ENCODE peak calls at places on chromosomes 16 and 17, in ten cellular contexts. One of them, this sample, is unnamed.

GRCh38 chr16:81544261-81544660 is 99.7 kb downstream of the CMIP start:
- DNase-seq in activated T-helper 1 cell treated with Interleukin-2 at 50 U/mL for 16 hours: no peak
- DNase-seq in NCI-H1105 treated with DMSO at 0.1 percent for 48 hours: no peak
- DNase-seq in iPS DF 6.9: no peak
- DNase-seq in stimulated activated CD8-positive, alpha-beta memory T cell treated with anti-CD3 and anti-CD28 coated beads, Interleukin-7, amount 100 ng/mL, for 4 hours: no peak
- DNase-seq in stimulated activated CD4-positive, alpha-beta T cell treated with anti-CD3 and anti-CD28 coated beads, Interleukin-4, amount 100 ng/mL, for 1 hour: no peak
- DNase-seq in skeletal muscle cell: no peak
- DNase-seq in effector memory CD4-positive, alpha-beta T cell: no peak
- DNase-seq in HCT116: no peak
- DNase-seq in AG08396: no peak
- DNase-seq in this sample: no peak

GRCh38 chr17:78993241-78993956 is 13.7 kb upstream of the LGALS3BP start:
- DNase-seq in iPS DF 6.9: no peak
- DNase-seq in stimulated activated CD8-positive, alpha-beta memory T cell treated with anti-CD3 and anti-CD28 coated beads, Interleukin-7, amount 100 ng/mL, for 4 hours: peak; percentile 15
- DNase-seq in effector memory CD4-positive, alpha-beta T cell: no peak
- DNase-seq in AG08396: peak; percentile 82
- DNase-seq in HCT116: no peak
- DNase-seq in stimulated activated CD4-positive, alpha-beta T cell treated with anti-CD3 and anti-CD28 coated beads, Interleukin-4, amount 100 ng/mL, for 1 hour: peak; percentile 63
- DNase-seq in activated T-helper 1 cell treated with Interleukin-2 at 50 U/mL for 16 hours: no peak
- DNase-seq in skeletal muscle cell: no peak
- DNase-seq in NCI-H1105 treated with DMSO at 0.1 percent for 48 hours: no peak
- DNase-seq in this sample: no peak

GRCh38 chr16:30539000-30539964 is 4.6 kb upstream of the ZNF747 start:
- DNase-seq in iPS DF 6.9: no peak
- DNase-seq in activated T-helper 1 cell treated with Interleukin-2 at 50 U/mL for 16 hours: no peak
- DNase-seq in AG08396: no peak
- DNase-seq in stimulated activated CD4-positive, alpha-beta T cell treated with anti-CD3 and anti-CD28 coated beads, Interleukin-4, amount 100 ng/mL, for 1 hour: no peak
- DNase-seq in stimulated activated CD8-positive, alpha-beta memory T cell treated with anti-CD3 and anti-CD28 coated beads, Interleukin-7, amount 100 ng/mL, for 4 hours: no peak
- DNase-seq in NCI-H1105 treated with DMSO at 0.1 percent for 48 hours: no peak
- DNase-seq in effector memory CD4-positive, alpha-beta T cell: no peak
- DNase-seq in HCT116: no peak
- DNase-seq in skeletal muscle cell: no peak
- DNase-seq in this sample: no peak

GRCh38 chr17:1060991-1061390 is 64.1 kb downstream of the TIMM22 start:
- DNase-seq in activated T-helper 1 cell treated with Interleukin-2 at 50 U/mL for 16 hours: no peak
- DNase-seq in NCI-H1105 treated with DMSO at 0.1 percent for 48 hours: no peak
- DNase-seq in HCT116: peak; percentile 93
- DNase-seq in effector memory CD4-positive, alpha-beta T cell: no peak
- DNase-seq in skeletal muscle cell: peak; percentile 95
- DNase-seq in AG08396: peak; percentile 96
- DNase-seq in stimulated activated CD4-positive, alpha-beta T cell treated with anti-CD3 and anti-CD28 coated beads, Interleukin-4, amount 100 ng/mL, for 1 hour: no peak
- DNase-seq in iPS DF 6.9: no peak
- DNase-seq in stimulated activated CD8-positive, alpha-beta memory T cell treated with anti-CD3 and anti-CD28 coated beads, Interleukin-7, amount 100 ng/mL, for 4 hours: no peak
- DNase-seq in this sample: peak; percentile 93

GRCh38 chr16:24309222-24309905 is 53.2 kb downstream of the CACNG3 start:
- DNase-seq in skeletal muscle cell: peak; percentile 4
- DNase-seq in NCI-H1105 treated with DMSO at 0.1 percent for 48 hours: no peak
- DNase-seq in effector memory CD4-positive, alpha-beta T cell: no peak
- DNase-seq in HCT116: peak; percentile 36
- DNase-seq in stimulated activated CD8-positive, alpha-beta memory T cell treated with anti-CD3 and anti-CD28 coated beads, Interleukin-7, amount 100 ng/mL, for 4 hours: no peak
- DNase-seq in stimulated activated CD4-positive, alpha-beta T cell treated with anti-CD3 and anti-CD28 coated beads, Interleukin-4, amount 100 ng/mL, for 1 hour: peak; percentile 14
- DNase-seq in AG08396: no peak
- DNase-seq in activated T-helper 1 cell treated with Interleukin-2 at 50 U/mL for 16 hours: no peak
- DNase-seq in iPS DF 6.9: no peak
- DNase-seq in this sample: no peak

GRCh38 chr17:32769846-32770245 is 107.1 kb downstream of the MYO1D start:
- DNase-seq in iPS DF 6.9: no peak
- DNase-seq in effector memory CD4-positive, alpha-beta T cell: no peak
- DNase-seq in AG08396: no peak
- DNase-seq in NCI-H1105 treated with DMSO at 0.1 percent for 48 hours: peak; percentile 22
- DNase-seq in activated T-helper 1 cell treated with Interleukin-2 at 50 U/mL for 16 hours: no peak
- DNase-seq in stimulated activated CD4-positive, alpha-beta T cell treated with anti-CD3 and anti-CD28 coated beads, Interleukin-4, amount 100 ng/mL, for 1 hour: no peak
- DNase-seq in stimulated activated CD8-positive, alpha-beta memory T cell treated with anti-CD3 and anti-CD28 coated beads, Interleukin-7, amount 100 ng/mL, for 4 hours: no peak
- DNase-seq in HCT116: no peak
- DNase-seq in skeletal muscle cell: no peak
- DNase-seq in this sample: no peak

GRCh38 chr16:83942074-83942473 is 11.0 kb upstream of the OSGIN1 start:
- DNase-seq in NCI-H1105 treated with DMSO at 0.1 percent for 48 hours: no peak
- DNase-seq in skeletal muscle cell: no peak
- DNase-seq in effector memory CD4-positive, alpha-beta T cell: no peak
- DNase-seq in activated T-helper 1 cell treated with Interleukin-2 at 50 U/mL for 16 hours: no peak
- DNase-seq in AG08396: no peak
- DNase-seq in stimulated activated CD4-positive, alpha-beta T cell treated with anti-CD3 and anti-CD28 coated beads, Interleukin-4, amount 100 ng/mL, for 1 hour: no peak
- DNase-seq in HCT116: no peak
- DNase-seq in iPS DF 6.9: no peak
- DNase-seq in stimulated activated CD8-positive, alpha-beta memory T cell treated with anti-CD3 and anti-CD28 coated beads, Interleukin-7, amount 100 ng/mL, for 4 hours: no peak
- DNase-seq in this sample: no peak

GRCh38 chr17:7195971-7196370 is 16.8 kb upstream of the ASGR1 start:
- DNase-seq in NCI-H1105 treated with DMSO at 0.1 percent for 48 hours: no peak
- DNase-seq in iPS DF 6.9: no peak
- DNase-seq in activated T-helper 1 cell treated with Interleukin-2 at 50 U/mL for 16 hours: no peak
- DNase-seq in effector memory CD4-positive, alpha-beta T cell: no peak
- DNase-seq in HCT116: no peak
- DNase-seq in stimulated activated CD8-positive, alpha-beta memory T cell treated with anti-CD3 and anti-CD28 coated beads, Interleukin-7, amount 100 ng/mL, for 4 hours: no peak
- DNase-seq in stimulated activated CD4-positive, alpha-beta T cell treated with anti-CD3 and anti-CD28 coated beads, Interleukin-4, amount 100 ng/mL, for 1 hour: no peak
- DNase-seq in AG08396: no peak
- DNase-seq in skeletal muscle cell: no peak
- DNase-seq in this sample: no peak

GRCh38 chr16:11057696-11058345 is 113.5 kb downstream of the CLEC16A start:
- DNase-seq in stimulated activated CD4-positive, alpha-beta T cell treated with anti-CD3 and anti-CD28 coated beads, Interleukin-4, amount 100 ng/mL, for 1 hour: no peak
- DNase-seq in activated T-helper 1 cell treated with Interleukin-2 at 50 U/mL for 16 hours: no peak
- DNase-seq in AG08396: no peak
- DNase-seq in NCI-H1105 treated with DMSO at 0.1 percent for 48 hours: no peak
- DNase-seq in effector memory CD4-positive, alpha-beta T cell: no peak
- DNase-seq in stimulated activated CD8-positive, alpha-beta memory T cell treated with anti-CD3 and anti-CD28 coated beads, Interleukin-7, amount 100 ng/mL, for 4 hours: no peak
- DNase-seq in iPS DF 6.9: no peak
- DNase-seq in HCT116: no peak
- DNase-seq in skeletal muscle cell: no peak
- DNase-seq in this sample: no peak

GRCh38 chr16:81611721-81612120 is 167.1 kb downstream of the CMIP start:
- DNase-seq in skeletal muscle cell: no peak
- DNase-seq in HCT116: no peak
- DNase-seq in AG08396: no peak
- DNase-seq in NCI-H1105 treated with DMSO at 0.1 percent for 48 hours: no peak
- DNase-seq in stimulated activated CD4-positive, alpha-beta T cell treated with anti-CD3 and anti-CD28 coated beads, Interleukin-4, amount 100 ng/mL, for 1 hour: no peak
- DNase-seq in stimulated activated CD8-positive, alpha-beta memory T cell treated with anti-CD3 and anti-CD28 coated beads, Interleukin-7, amount 100 ng/mL, for 4 hours: no peak
- DNase-seq in iPS DF 6.9: no peak
- DNase-seq in effector memory CD4-positive, alpha-beta T cell: no peak
- DNase-seq in activated T-helper 1 cell treated with Interleukin-2 at 50 U/mL for 16 hours: no peak
- DNase-seq in this sample: no peak

GRCh38 chr16:67882374-67883145 is 2.1 kb upstream of the NRN1L start:
- DNase-seq in AG08396: peak; percentile 32
- DNase-seq in stimulated activated CD4-positive, alpha-beta T cell treated with anti-CD3 and anti-CD28 coated beads, Interleukin-4, amount 100 ng/mL, for 1 hour: no peak
- DNase-seq in iPS DF 6.9: no peak
- DNase-seq in activated T-helper 1 cell treated with Interleukin-2 at 50 U/mL for 16 hours: no peak
- DNase-seq in effector memory CD4-positive, alpha-beta T cell: no peak
- DNase-seq in skeletal muscle cell: peak; percentile 47
- DNase-seq in HCT116: no peak
- DNase-seq in stimulated activated CD8-positive, alpha-beta memory T cell treated with anti-CD3 and anti-CD28 coated beads, Interleukin-7, amount 100 ng/mL, for 4 hours: no peak
- DNase-seq in NCI-H1105 treated with DMSO at 0.1 percent for 48 hours: no peak
- DNase-seq in this sample: no peak

GRCh38 chr17:60327122-60327869 is 64.6 kb downstream of the USP32 start:
- DNase-seq in AG08396: no peak
- DNase-seq in iPS DF 6.9: no peak
- DNase-seq in stimulated activated CD4-positive, alpha-beta T cell treated with anti-CD3 and anti-CD28 coated beads, Interleukin-4, amount 100 ng/mL, for 1 hour: no peak
- DNase-seq in stimulated activated CD8-positive, alpha-beta memory T cell treated with anti-CD3 and anti-CD28 coated beads, Interleukin-7, amount 100 ng/mL, for 4 hours: no peak
- DNase-seq in effector memory CD4-positive, alpha-beta T cell: no peak
- DNase-seq in NCI-H1105 treated with DMSO at 0.1 percent for 48 hours: no peak
- DNase-seq in HCT116: no peak
- DNase-seq in activated T-helper 1 cell treated with Interleukin-2 at 50 U/mL for 16 hours: no peak
- DNase-seq in skeletal muscle cell: no peak
- DNase-seq in this sample: no peak

GRCh38 chr16:21211486-21211885 is at the start of gene ZP2:
- DNase-seq in effector memory CD4-positive, alpha-beta T cell: no peak
- DNase-seq in stimulated activated CD8-positive, alpha-beta memory T cell treated with anti-CD3 and anti-CD28 coated beads, Interleukin-7, amount 100 ng/mL, for 4 hours: no peak
- DNase-seq in skeletal muscle cell: no peak
- DNase-seq in stimulated activated CD4-positive, alpha-beta T cell treated with anti-CD3 and anti-CD28 coated beads, Interleukin-4, amount 100 ng/mL, for 1 hour: no peak
- DNase-seq in activated T-helper 1 cell treated with Interleukin-2 at 50 U/mL for 16 hours: no peak
- DNase-seq in AG08396: no peak
- DNase-seq in HCT116: no peak
- DNase-seq in iPS DF 6.9: no peak
- DNase-seq in NCI-H1105 treated with DMSO at 0.1 percent for 48 hours: no peak
- DNase-seq in this sample: no peak

GRCh38 chr17:56125830-56126819 is 27.1 kb upstream of the ANKFN1 start:
- DNase-seq in HCT116: peak; percentile 52
- DNase-seq in effector memory CD4-positive, alpha-beta T cell: no peak
- DNase-seq in skeletal muscle cell: peak; percentile 85
- DNase-seq in iPS DF 6.9: peak; percentile 31
- DNase-seq in stimulated activated CD4-positive, alpha-beta T cell treated with anti-CD3 and anti-CD28 coated beads, Interleukin-4, amount 100 ng/mL, for 1 hour: no peak
- DNase-seq in NCI-H1105 treated with DMSO at 0.1 percent for 48 hours: peak; percentile 1
- DNase-seq in activated T-helper 1 cell treated with Interleukin-2 at 50 U/mL for 16 hours: no peak
- DNase-seq in AG08396: peak; percentile 55
- DNase-seq in stimulated activated CD8-positive, alpha-beta memory T cell treated with anti-CD3 and anti-CD28 coated beads, Interleukin-7, amount 100 ng/mL, for 4 hours: no peak
- DNase-seq in this sample: peak; percentile 30

GRCh38 chr17:2631211-2631610 is 37.8 kb downstream of the PAFAH1B1 start:
- DNase-seq in iPS DF 6.9: no peak
- DNase-seq in AG08396: no peak
- DNase-seq in stimulated activated CD4-positive, alpha-beta T cell treated with anti-CD3 and anti-CD28 coated beads, Interleukin-4, amount 100 ng/mL, for 1 hour: no peak
- DNase-seq in activated T-helper 1 cell treated with Interleukin-2 at 50 U/mL for 16 hours: no peak
- DNase-seq in skeletal muscle cell: no peak
- DNase-seq in effector memory CD4-positive, alpha-beta T cell: no peak
- DNase-seq in HCT116: no peak
- DNase-seq in stimulated activated CD8-positive, alpha-beta memory T cell treated with anti-CD3 and anti-CD28 coated beads, Interleukin-7, amount 100 ng/mL, for 4 hours: no peak
- DNase-seq in NCI-H1105 treated with DMSO at 0.1 percent for 48 hours: no peak
- DNase-seq in this sample: no peak

GRCh38 chr17:59669411-59669810 is 37.8 kb downstream of the PTRH2 start:
- DNase-seq in stimulated activated CD4-positive, alpha-beta T cell treated with anti-CD3 and anti-CD28 coated beads, Interleukin-4, amount 100 ng/mL, for 1 hour: no peak
- DNase-seq in effector memory CD4-positive, alpha-beta T cell: no peak
- DNase-seq in AG08396: no peak
- DNase-seq in stimulated activated CD8-positive, alpha-beta memory T cell treated with anti-CD3 and anti-CD28 coated beads, Interleukin-7, amount 100 ng/mL, for 4 hours: no peak
- DNase-seq in NCI-H1105 treated with DMSO at 0.1 percent for 48 hours: no peak
- DNase-seq in HCT116: no peak
- DNase-seq in activated T-helper 1 cell treated with Interleukin-2 at 50 U/mL for 16 hours: no peak
- DNase-seq in skeletal muscle cell: no peak
- DNase-seq in iPS DF 6.9: no peak
- DNase-seq in this sample: no peak

GRCh38 chr17:40561294-40561870 is 3.9 kb downstream of the CCR7 start:
- DNase-seq in effector memory CD4-positive, alpha-beta T cell: no peak
- DNase-seq in AG08396: no peak
- DNase-seq in stimulated activated CD4-positive, alpha-beta T cell treated with anti-CD3 and anti-CD28 coated beads, Interleukin-4, amount 100 ng/mL, for 1 hour: no peak
- DNase-seq in stimulated activated CD8-positive, alpha-beta memory T cell treated with anti-CD3 and anti-CD28 coated beads, Interleukin-7, amount 100 ng/mL, for 4 hours: no peak
- DNase-seq in activated T-helper 1 cell treated with Interleukin-2 at 50 U/mL for 16 hours: no peak
- DNase-seq in iPS DF 6.9: no peak
- DNase-seq in skeletal muscle cell: no peak
- DNase-seq in HCT116: no peak
- DNase-seq in NCI-H1105 treated with DMSO at 0.1 percent for 48 hours: no peak
- DNase-seq in this sample: no peak

GRCh38 chr16:89357460-89357859 is 132.9 kb downstream of the ANKRD11 start:
- DNase-seq in effector memory CD4-positive, alpha-beta T cell: no peak
- DNase-seq in stimulated activated CD4-positive, alpha-beta T cell treated with anti-CD3 and anti-CD28 coated beads, Interleukin-4, amount 100 ng/mL, for 1 hour: no peak
- DNase-seq in stimulated activated CD8-positive, alpha-beta memory T cell treated with anti-CD3 and anti-CD28 coated beads, Interleukin-7, amount 100 ng/mL, for 4 hours: no peak
- DNase-seq in iPS DF 6.9: no peak
- DNase-seq in AG08396: no peak
- DNase-seq in skeletal muscle cell: no peak
- DNase-seq in HCT116: no peak
- DNase-seq in activated T-helper 1 cell treated with Interleukin-2 at 50 U/mL for 16 hours: no peak
- DNase-seq in NCI-H1105 treated with DMSO at 0.1 percent for 48 hours: no peak
- DNase-seq in this sample: no peak

GRCh38 chr16:4800290-4801041 is 2.0 kb downstream of the ROGDI start:
- DNase-seq in NCI-H1105 treated with DMSO at 0.1 percent for 48 hours: no peak
- DNase-seq in activated T-helper 1 cell treated with Interleukin-2 at 50 U/mL for 16 hours: no peak
- DNase-seq in effector memory CD4-positive, alpha-beta T cell: no peak
- DNase-seq in stimulated activated CD8-positive, alpha-beta memory T cell treated with anti-CD3 and anti-CD28 coated beads, Interleukin-7, amount 100 ng/mL, for 4 hours: no peak
- DNase-seq in AG08396: no peak
- DNase-seq in iPS DF 6.9: no peak
- DNase-seq in stimulated activated CD4-positive, alpha-beta T cell treated with anti-CD3 and anti-CD28 coated beads, Interleukin-4, amount 100 ng/mL, for 1 hour: no peak
- DNase-seq in skeletal muscle cell: no peak
- DNase-seq in HCT116: no peak
- DNase-seq in this sample: no peak

GRCh38 chr17:68820825-68821481 is 134.2 kb downstream of the ABCA8 start:
- DNase-seq in effector memory CD4-positive, alpha-beta T cell: no peak
- DNase-seq in stimulated activated CD4-positive, alpha-beta T cell treated with anti-CD3 and anti-CD28 coated beads, Interleukin-4, amount 100 ng/mL, for 1 hour: no peak
- DNase-seq in AG08396: no peak
- DNase-seq in activated T-helper 1 cell treated with Interleukin-2 at 50 U/mL for 16 hours: no peak
- DNase-seq in skeletal muscle cell: no peak
- DNase-seq in iPS DF 6.9: no peak
- DNase-seq in NCI-H1105 treated with DMSO at 0.1 percent for 48 hours: no peak
- DNase-seq in stimulated activated CD8-positive, alpha-beta memory T cell treated with anti-CD3 and anti-CD28 coated beads, Interleukin-7, amount 100 ng/mL, for 4 hours: no peak
- DNase-seq in HCT116: no peak
- DNase-seq in this sample: no peak

GRCh38 chr17:61477204-61477834 is 25.1 kb downstream of the TBX4 start:
- DNase-seq in HCT116: no peak
- DNase-seq in effector memory CD4-positive, alpha-beta T cell: no peak
- DNase-seq in NCI-H1105 treated with DMSO at 0.1 percent for 48 hours: no peak
- DNase-seq in activated T-helper 1 cell treated with Interleukin-2 at 50 U/mL for 16 hours: no peak
- DNase-seq in skeletal muscle cell: no peak
- DNase-seq in iPS DF 6.9: no peak
- DNase-seq in stimulated activated CD8-positive, alpha-beta memory T cell treated with anti-CD3 and anti-CD28 coated beads, Interleukin-7, amount 100 ng/mL, for 4 hours: no peak
- DNase-seq in stimulated activated CD4-positive, alpha-beta T cell treated with anti-CD3 and anti-CD28 coated beads, Interleukin-4, amount 100 ng/mL, for 1 hour: no peak
- DNase-seq in AG08396: no peak
- DNase-seq in this sample: no peak

GRCh38 chr16:14509055-14509454 is 121.0 kb downstream of the PARN start:
- DNase-seq in stimulated activated CD8-positive, alpha-beta memory T cell treated with anti-CD3 and anti-CD28 coated beads, Interleukin-7, amount 100 ng/mL, for 4 hours: no peak
- DNase-seq in HCT116: no peak
- DNase-seq in effector memory CD4-positive, alpha-beta T cell: no peak
- DNase-seq in activated T-helper 1 cell treated with Interleukin-2 at 50 U/mL for 16 hours: no peak
- DNase-seq in stimulated activated CD4-positive, alpha-beta T cell treated with anti-CD3 and anti-CD28 coated beads, Interleukin-4, amount 100 ng/mL, for 1 hour: no peak
- DNase-seq in NCI-H1105 treated with DMSO at 0.1 percent for 48 hours: no peak
- DNase-seq in iPS DF 6.9: no peak
- DNase-seq in AG08396: no peak
- DNase-seq in skeletal muscle cell: peak; percentile 45
- DNase-seq in this sample: no peak

GRCh38 chr17:50949128-50950001 is 83.2 kb upstream of the TOB1 start:
- DNase-seq in activated T-helper 1 cell treated with Interleukin-2 at 50 U/mL for 16 hours: no peak
- DNase-seq in AG08396: no peak
- DNase-seq in skeletal muscle cell: no peak
- DNase-seq in iPS DF 6.9: no peak
- DNase-seq in NCI-H1105 treated with DMSO at 0.1 percent for 48 hours: no peak
- DNase-seq in stimulated activated CD8-positive, alpha-beta memory T cell treated with anti-CD3 and anti-CD28 coated beads, Interleukin-7, amount 100 ng/mL, for 4 hours: no peak
- DNase-seq in stimulated activated CD4-positive, alpha-beta T cell treated with anti-CD3 and anti-CD28 coated beads, Interleukin-4, amount 100 ng/mL, for 1 hour: no peak
- DNase-seq in HCT116: no peak
- DNase-seq in effector memory CD4-positive, alpha-beta T cell: no peak
- DNase-seq in this sample: no peak

GRCh38 chr16:49492090-49492801 is 118.6 kb downstream of the C16orf78 start:
- DNase-seq in NCI-H1105 treated with DMSO at 0.1 percent for 48 hours: peak; percentile 42
- DNase-seq in effector memory CD4-positive, alpha-beta T cell: no peak
- DNase-seq in HCT116: no peak
- DNase-seq in AG08396: peak; percentile 82
- DNase-seq in stimulated activated CD4-positive, alpha-beta T cell treated with anti-CD3 and anti-CD28 coated beads, Interleukin-4, amount 100 ng/mL, for 1 hour: peak; percentile 44
- DNase-seq in iPS DF 6.9: peak; percentile 45
- DNase-seq in skeletal muscle cell: no peak
- DNase-seq in activated T-helper 1 cell treated with Interleukin-2 at 50 U/mL for 16 hours: peak; percentile 13
- DNase-seq in stimulated activated CD8-positive, alpha-beta memory T cell treated with anti-CD3 and anti-CD28 coated beads, Interleukin-7, amount 100 ng/mL, for 4 hours: no peak
- DNase-seq in this sample: no peak

GRCh38 chr16:69131749-69132423 is 502 bp downstream of the CHTF8 start:
- DNase-seq in HCT116: no peak
- DNase-seq in activated T-helper 1 cell treated with Interleukin-2 at 50 U/mL for 16 hours: peak; percentile 53
- DNase-seq in AG08396: peak; percentile 97
- DNase-seq in skeletal muscle cell: peak; percentile 62
- DNase-seq in iPS DF 6.9: no peak
- DNase-seq in effector memory CD4-positive, alpha-beta T cell: peak; percentile 47
- DNase-seq in stimulated activated CD8-positive, alpha-beta memory T cell treated with anti-CD3 and anti-CD28 coated beads, Interleukin-7, amount 100 ng/mL, for 4 hours: peak; percentile 69
- DNase-seq in stimulated activated CD4-positive, alpha-beta T cell treated with anti-CD3 and anti-CD28 coated beads, Interleukin-4, amount 100 ng/mL, for 1 hour: peak; percentile 80
- DNase-seq in NCI-H1105 treated with DMSO at 0.1 percent for 48 hours: peak; percentile 33
- DNase-seq in this sample: peak; percentile 48

GRCh38 chr17:44159519-44160210 is 10.8 kb upstream of the ASB16 start:
- DNase-seq in stimulated activated CD8-positive, alpha-beta memory T cell treated with anti-CD3 and anti-CD28 coated beads, Interleukin-7, amount 100 ng/mL, for 4 hours: peak; percentile 28
- DNase-seq in skeletal muscle cell: no peak
- DNase-seq in iPS DF 6.9: no peak
- DNase-seq in stimulated activated CD4-positive, alpha-beta T cell treated with anti-CD3 and anti-CD28 coated beads, Interleukin-4, amount 100 ng/mL, for 1 hour: peak; percentile 28
- DNase-seq in NCI-H1105 treated with DMSO at 0.1 percent for 48 hours: no peak
- DNase-seq in activated T-helper 1 cell treated with Interleukin-2 at 50 U/mL for 16 hours: no peak
- DNase-seq in effector memory CD4-positive, alpha-beta T cell: peak; percentile 8
- DNase-seq in AG08396: no peak
- DNase-seq in HCT116: no peak
- DNase-seq in this sample: no peak

GRCh38 chr16:1941924-1942809 is 832 bp downstream of the MSRB1 start:
- DNase-seq in iPS DF 6.9: no peak
- DNase-seq in effector memory CD4-positive, alpha-beta T cell: no peak
- DNase-seq in skeletal muscle cell: no peak
- DNase-seq in stimulated activated CD8-positive, alpha-beta memory T cell treated with anti-CD3 and anti-CD28 coated beads, Interleukin-7, amount 100 ng/mL, for 4 hours: no peak
- DNase-seq in NCI-H1105 treated with DMSO at 0.1 percent for 48 hours: no peak
- DNase-seq in HCT116: no peak
- DNase-seq in stimulated activated CD4-positive, alpha-beta T cell treated with anti-CD3 and anti-CD28 coated beads, Interleukin-4, amount 100 ng/mL, for 1 hour: no peak
- DNase-seq in AG08396: no peak
- DNase-seq in activated T-helper 1 cell treated with Interleukin-2 at 50 U/mL for 16 hours: no peak
- DNase-seq in this sample: no peak

GRCh38 chr17:69423450-69423849 is 9.0 kb downstream of the MAP2K6 start:
- DNase-seq in effector memory CD4-positive, alpha-beta T cell: no peak
- DNase-seq in stimulated activated CD4-positive, alpha-beta T cell treated with anti-CD3 and anti-CD28 coated beads, Interleukin-4, amount 100 ng/mL, for 1 hour: no peak
- DNase-seq in AG08396: no peak
- DNase-seq in NCI-H1105 treated with DMSO at 0.1 percent for 48 hours: no peak
- DNase-seq in iPS DF 6.9: no peak
- DNase-seq in stimulated activated CD8-positive, alpha-beta memory T cell treated with anti-CD3 and anti-CD28 coated beads, Interleukin-7, amount 100 ng/mL, for 4 hours: no peak
- DNase-seq in HCT116: no peak
- DNase-seq in activated T-helper 1 cell treated with Interleukin-2 at 50 U/mL for 16 hours: no peak
- DNase-seq in skeletal muscle cell: no peak
- DNase-seq in this sample: no peak